ENCODE peak calls at places on chromosome 17, in nine cellular contexts. O, X, D, W, K, B, R, S and P are unnamed samples.

GRCh38 chr17:48555616-48556533 is 11.0 kb upstream of the HOXB2 start:
- DNase-seq in B (no peak), W (peak; percentile 63), X (no peak), R (no peak), O (peak; percentile 33), K (no peak), D (no peak), S (peak; percentile 40), P (peak; percentile 53)

GRCh38 chr17:45052052-45052772 is 780 bp upstream of the DCAKD start:
- DNase-seq in X (peak; percentile 61), S (peak; percentile 33), W (peak; percentile 80), R (peak; percentile 70), K (peak; percentile 59), D (no peak), B (peak; percentile 51), O (peak; percentile 36), P (no peak)

GRCh38 chr17:46916623-46917022 is 6.3 kb upstream of the GOSR2 start:
- DNase-seq in D (no peak), B (no peak), X (no peak), S (no peak), O (no peak), K (no peak), R (no peak), W (no peak), P (no peak)

GRCh38 chr17:46053911-46054534 is 55.0 kb downstream of the STH start:
- DNase-seq in K (peak; percentile 66), S (no peak), D (peak; percentile 27), O (peak; percentile 9), W (no peak), R (no peak), B (no peak), X (no peak), P (no peak)

GRCh38 chr17:48294989-48295892 is 134.8 kb downstream of the SKAP1 start:
- DNase-seq in O (peak; percentile 10), R (no peak), X (peak; percentile 84), D (no peak), S (no peak), B (no peak), W (no peak), K (peak; percentile 61), P (no peak)

GRCh38 chr17:72126575-72127486 is 6.0 kb downstream of the SOX9 start:
- DNase-seq in O (peak; percentile 90), S (peak; percentile 30), B (no peak), D (peak; percentile 51), K (peak; percentile 64), X (no peak), W (no peak), R (no peak), P (peak; percentile 33)

GRCh38 chr17:57599271-57600045 is 145.6 kb downstream of the CCDC182 start:
- DNase-seq in D (no peak), X (peak; percentile 79), O (no peak), K (no peak), S (no peak), W (no peak), B (no peak), R (peak; percentile 80), P (no peak)

GRCh38 chr17:80446645-80447405 is 29.6 kb downstream of the NPTX1 start:
- DNase-seq in S (no peak), R (no peak), X (no peak), B (peak; percentile 54), O (peak; percentile 33), K (peak; percentile 30), W (no peak), D (no peak), P (peak; percentile 74)

GRCh38 chr17:8711291-8711690 is 33.3 kb downstream of the CCDC42 start:
- DNase-seq in D (no peak), S (no peak), B (no peak), W (no peak), R (no peak), K (no peak), X (no peak), O (no peak), P (no peak)